ENCODE peak calls at places on chromosomes 7 and 10, in eight cellular contexts. One of them, this sample, is unnamed.

GRCh38 chr7:112411186-112411795 is 39.0 kb upstream of the IFRD1 start:
- DNase-seq in omental fat pad: no peak
- DNase-seq in fibroblast of lung: peak
- DNase-seq in tibial artery: no peak
- DNase-seq in colonic mucosa: no peak
- DNase-seq in heart right ventricle: peak
- DNase-seq in esophagus squamous epithelium: no peak
- DNase-seq in lung: no peak
- DNase-seq in this sample: no peak

GRCh38 chr7:71237945-71238344 is 106.0 kb downstream of the GALNT17 start:
- DNase-seq in omental fat pad: no peak
- DNase-seq in colonic mucosa: no peak
- DNase-seq in esophagus squamous epithelium: no peak
- DNase-seq in lung: no peak
- DNase-seq in tibial artery: peak
- DNase-seq in heart right ventricle: peak
- DNase-seq in fibroblast of lung: no peak
- DNase-seq in this sample: no peak

GRCh38 chr10:69045441-69046300 is 42.2 kb upstream of the SRGN start:
- DNase-seq in heart right ventricle: no peak
- DNase-seq in lung: no peak
- DNase-seq in esophagus squamous epithelium: no peak
- DNase-seq in colonic mucosa: no peak
- DNase-seq in tibial artery: no peak
- DNase-seq in fibroblast of lung: peak
- DNase-seq in omental fat pad: no peak
- DNase-seq in this sample: no peak

GRCh38 chr7:80183900-80184685 is 49.5 kb downstream of the GNAI1 start:
- DNase-seq in fibroblast of lung: peak
- DNase-seq in omental fat pad: no peak
- DNase-seq in lung: no peak
- DNase-seq in heart right ventricle: no peak
- DNase-seq in tibial artery: no peak
- DNase-seq in colonic mucosa: no peak
- DNase-seq in esophagus squamous epithelium: no peak
- DNase-seq in this sample: no peak

GRCh38 chr7:123024989-123025758 is 29.7 kb upstream of the TAS2R16 start:
- DNase-seq in fibroblast of lung: peak
- DNase-seq in tibial artery: no peak
- DNase-seq in lung: no peak
- DNase-seq in omental fat pad: no peak
- DNase-seq in esophagus squamous epithelium: no peak
- DNase-seq in colonic mucosa: no peak
- DNase-seq in heart right ventricle: no peak
- DNase-seq in this sample: no peak

GRCh38 chr10:121591186-121591585 is 7.1 kb downstream of the FGFR2 start:
- DNase-seq in esophagus squamous epithelium: no peak
- DNase-seq in tibial artery: no peak
- DNase-seq in fibroblast of lung: no peak
- DNase-seq in lung: no peak
- DNase-seq in heart right ventricle: no peak
- DNase-seq in colonic mucosa: no peak
- DNase-seq in omental fat pad: no peak
- DNase-seq in this sample: no peak

GRCh38 chr7:36658603-36659516 is 65.4 kb downstream of the AOAH start:
- DNase-seq in lung: no peak
- DNase-seq in omental fat pad: no peak
- DNase-seq in esophagus squamous epithelium: no peak
- DNase-seq in heart right ventricle: peak
- DNase-seq in colonic mucosa: no peak
- DNase-seq in fibroblast of lung: peak
- DNase-seq in tibial artery: no peak
- DNase-seq in this sample: no peak

GRCh38 chr7:38306136-38306535 is 32.7 kb upstream of the TARP start:
- DNase-seq in tibial artery: no peak
- DNase-seq in esophagus squamous epithelium: no peak
- DNase-seq in heart right ventricle: no peak
- DNase-seq in omental fat pad: no peak
- DNase-seq in fibroblast of lung: peak
- DNase-seq in colonic mucosa: no peak
- DNase-seq in lung: no peak
- DNase-seq in this sample: no peak

GRCh38 chr7:102875700-102876192 is 37.1 kb upstream of the LRRC17 start:
- DNase-seq in tibial artery: no peak
- DNase-seq in esophagus squamous epithelium: no peak
- DNase-seq in colonic mucosa: no peak
- DNase-seq in fibroblast of lung: peak
- DNase-seq in heart right ventricle: no peak
- DNase-seq in lung: no peak
- DNase-seq in omental fat pad: no peak
- DNase-seq in this sample: no peak

GRCh38 chr7:134290286-134290685 is 26.4 kb downstream of the SLC35B4 start:
- DNase-seq in omental fat pad: no peak
- DNase-seq in tibial artery: no peak
- DNase-seq in lung: no peak
- DNase-seq in esophagus squamous epithelium: no peak
- DNase-seq in colonic mucosa: no peak
- DNase-seq in heart right ventricle: no peak
- DNase-seq in fibroblast of lung: peak
- DNase-seq in this sample: no peak

GRCh38 chr7:128867842-128868623 is 5.4 kb downstream of the ATP6V1F start:
- DNase-seq in fibroblast of lung: no peak
- DNase-seq in colonic mucosa: peak
- DNase-seq in omental fat pad: no peak
- DNase-seq in tibial artery: no peak
- DNase-seq in heart right ventricle: no peak
- DNase-seq in esophagus squamous epithelium: no peak
- DNase-seq in lung: no peak
- DNase-seq in this sample: no peak

GRCh38 chr10:125768217-125768616 is 7.4 kb downstream of the MMP21 start:
- DNase-seq in fibroblast of lung: peak
- DNase-seq in lung: no peak
- DNase-seq in esophagus squamous epithelium: no peak
- DNase-seq in heart right ventricle: no peak
- DNase-seq in tibial artery: no peak
- DNase-seq in colonic mucosa: no peak
- DNase-seq in omental fat pad: no peak
- DNase-seq in this sample: no peak

GRCh38 chr10:72145657-72146450 is 57.5 kb upstream of the SPOCK2 start:
- DNase-seq in tibial artery: no peak
- DNase-seq in fibroblast of lung: no peak
- DNase-seq in omental fat pad: no peak
- DNase-seq in colonic mucosa: no peak
- DNase-seq in esophagus squamous epithelium: no peak
- DNase-seq in lung: no peak
- DNase-seq in heart right ventricle: no peak
- DNase-seq in this sample: no peak

GRCh38 chr7:66869660-66870450 is 51.2 kb upstream of the TMEM248 start:
- DNase-seq in colonic mucosa: no peak
- DNase-seq in omental fat pad: no peak
- DNase-seq in tibial artery: no peak
- DNase-seq in esophagus squamous epithelium: no peak
- DNase-seq in fibroblast of lung: no peak
- DNase-seq in heart right ventricle: no peak
- DNase-seq in lung: no peak
- DNase-seq in this sample: no peak

GRCh38 chr7:80088705-80089104 is 45.9 kb upstream of the GNAI1 start:
- DNase-seq in esophagus squamous epithelium: no peak
- DNase-seq in tibial artery: no peak
- DNase-seq in heart right ventricle: no peak
- DNase-seq in lung: no peak
- DNase-seq in fibroblast of lung: peak
- DNase-seq in omental fat pad: no peak
- DNase-seq in colonic mucosa: no peak
- DNase-seq in this sample: no peak

DNA sequence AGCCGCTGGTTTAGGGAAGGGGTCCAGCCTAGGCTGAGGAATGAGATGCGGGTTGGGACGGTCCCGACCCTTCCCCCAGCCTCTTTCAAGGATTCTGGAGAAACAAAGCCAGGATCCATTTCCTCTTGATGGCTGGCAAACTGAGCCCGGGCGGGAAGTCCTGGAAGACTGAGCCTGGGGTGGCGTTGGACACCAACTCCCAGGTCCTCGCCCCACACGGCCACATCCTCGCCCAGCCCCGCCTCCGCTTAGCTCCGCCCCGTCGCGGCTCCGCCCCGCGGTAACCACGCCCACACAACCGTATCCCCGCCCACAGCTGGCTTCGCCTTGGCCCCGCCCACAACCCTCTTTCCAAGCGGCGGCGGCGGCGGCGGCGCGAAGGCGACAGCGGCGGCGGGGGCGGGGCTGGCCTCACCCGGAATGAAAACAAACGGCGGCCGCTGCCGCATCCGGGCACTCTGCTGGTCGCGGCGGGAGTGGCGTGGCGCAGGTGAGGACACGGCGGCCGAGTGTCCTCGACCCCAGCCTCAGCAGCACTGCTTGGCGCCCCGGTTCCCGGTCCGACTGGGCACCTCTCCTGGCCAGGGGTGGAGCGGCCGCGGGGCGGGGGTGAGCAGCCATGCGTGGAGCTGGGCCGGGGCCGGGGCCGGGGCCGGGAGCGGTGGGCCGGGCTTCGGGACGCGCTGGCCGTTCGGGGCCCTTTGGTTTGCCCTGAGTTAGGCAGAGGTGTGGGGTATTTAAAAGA is at the start of gene NUB1:
- DNase-seq in lung: peak
- DNase-seq in esophagus squamous epithelium: peak
- DNase-seq in heart right ventricle: peak
- DNase-seq in omental fat pad: peak
- DNase-seq in tibial artery: peak
- DNase-seq in fibroblast of lung: peak
- DNase-seq in colonic mucosa: peak
- DNase-seq in this sample: peak
- TF ChIP-seq CTCF in lung: no peak
- TF ChIP-seq CTCF in esophagus squamous epithelium: no peak
- TF ChIP-seq CTCF in heart right ventricle: no peak
- TF ChIP-seq CTCF in omental fat pad: no peak
- TF ChIP-seq CTCF in tibial artery: no peak
- TF ChIP-seq CTCF in fibroblast of lung: no peak
- TF ChIP-seq CTCF in colonic mucosa: no peak
- TF ChIP-seq CTCF in this sample: no peak

DNA sequence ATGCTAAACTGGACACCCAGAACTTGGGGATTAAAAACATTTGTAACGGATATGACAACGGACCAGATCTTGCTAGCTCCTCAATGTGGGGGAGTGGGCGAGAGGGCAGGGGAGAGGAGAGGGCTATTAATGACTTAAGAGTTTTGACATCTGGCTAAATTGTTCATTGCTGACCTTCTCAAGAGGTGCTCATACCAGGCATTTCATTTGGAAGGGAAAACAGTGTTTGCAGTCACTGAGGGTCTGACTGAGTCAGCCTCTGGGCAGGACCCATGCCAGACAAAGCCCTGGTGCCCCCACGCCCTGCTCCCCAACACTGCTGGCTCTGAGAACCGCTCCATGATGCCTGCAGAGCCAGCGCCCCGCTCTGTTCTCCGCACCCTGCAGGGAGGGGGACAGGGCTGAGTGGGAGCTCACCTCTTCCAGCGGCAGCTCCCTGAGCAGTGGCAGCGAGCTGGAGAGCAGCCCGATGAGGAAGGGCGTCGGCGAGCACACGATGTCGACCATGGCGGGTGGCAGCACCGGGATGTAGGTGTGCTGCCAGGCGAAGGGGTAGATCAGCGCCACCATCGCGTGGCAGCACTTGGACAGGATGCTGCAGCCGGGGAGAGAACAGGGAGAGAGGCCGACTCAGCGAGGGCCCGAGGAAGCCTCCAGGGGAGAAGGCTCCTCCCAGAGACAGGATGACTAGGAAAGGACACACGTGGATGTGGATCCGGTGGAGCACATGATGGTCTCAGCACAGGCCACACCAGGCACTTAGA is 47.8 kb upstream of the MKRN1 start:
- DNase-seq in fibroblast of lung: no peak
- DNase-seq in tibial artery: no peak
- DNase-seq in colonic mucosa: no peak
- DNase-seq in heart right ventricle: no peak
- DNase-seq in omental fat pad: no peak
- DNase-seq in esophagus squamous epithelium: no peak
- DNase-seq in lung: no peak
- DNase-seq in this sample: no peak
- TF ChIP-seq CTCF in fibroblast of lung: no peak
- TF ChIP-seq CTCF in tibial artery: no peak
- TF ChIP-seq CTCF in colonic mucosa: no peak
- TF ChIP-seq CTCF in heart right ventricle: no peak
- TF ChIP-seq CTCF in omental fat pad: no peak
- TF ChIP-seq CTCF in esophagus squamous epithelium: no peak
- TF ChIP-seq CTCF in lung: no peak
- TF ChIP-seq CTCF in this sample: no peak

DNA sequence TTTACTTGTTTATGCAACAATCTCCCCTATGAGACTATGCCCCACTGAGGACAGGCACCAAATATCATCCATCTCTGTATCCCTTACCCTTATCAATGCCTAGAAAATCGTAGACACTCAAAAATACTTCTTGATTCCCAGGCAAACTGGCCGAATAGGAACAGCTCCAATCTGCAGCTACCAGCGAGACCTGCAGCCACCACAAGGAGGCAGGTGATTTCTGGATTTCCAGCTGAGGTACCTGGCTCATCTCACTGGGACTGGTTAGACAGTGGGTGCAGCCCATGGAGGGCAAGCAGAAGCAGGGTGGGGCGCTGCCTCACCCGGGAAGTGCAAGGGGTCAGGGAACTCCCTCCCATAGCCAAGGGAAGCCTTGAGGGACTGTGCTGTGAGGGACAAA is 10.8 kb upstream of the PPP1R3C start:
- DNase-seq in esophagus squamous epithelium: no peak
- DNase-seq in heart right ventricle: no peak
- DNase-seq in colonic mucosa: no peak
- DNase-seq in omental fat pad: no peak
- DNase-seq in fibroblast of lung: no peak
- DNase-seq in lung: no peak
- DNase-seq in tibial artery: no peak
- DNase-seq in this sample: no peak
- TF ChIP-seq CTCF in esophagus squamous epithelium: peak
- TF ChIP-seq CTCF in heart right ventricle: peak
- TF ChIP-seq CTCF in colonic mucosa: no peak
- TF ChIP-seq CTCF in omental fat pad: no peak
- TF ChIP-seq CTCF in fibroblast of lung: no peak
- TF ChIP-seq CTCF in lung: no peak
- TF ChIP-seq CTCF in tibial artery: peak
- TF ChIP-seq CTCF in this sample: no peak

GRCh38 chr7:20784311-20785210 is 2.1 kb downstream of the SP8 start:
- DNase-seq in lung: no peak
- DNase-seq in heart right ventricle: no peak
- DNase-seq in tibial artery: no peak
- DNase-seq in colonic mucosa: no peak
- DNase-seq in esophagus squamous epithelium: no peak
- DNase-seq in omental fat pad: no peak
- DNase-seq in fibroblast of lung: no peak
- DNase-seq in this sample: no peak
- TF ChIP-seq CTCF in lung: no peak
- TF ChIP-seq CTCF in heart right ventricle: no peak
- TF ChIP-seq CTCF in tibial artery: no peak
- TF ChIP-seq CTCF in colonic mucosa: no peak
- TF ChIP-seq CTCF in esophagus squamous epithelium: no peak
- TF ChIP-seq CTCF in omental fat pad: no peak
- TF ChIP-seq CTCF in fibroblast of lung: no peak
- TF ChIP-seq CTCF in this sample: no peak

GRCh38 chr10:32155075-32155516 is 98.9 kb upstream of the KIF5B start:
- DNase-seq in tibial artery: no peak
- DNase-seq in heart right ventricle: no peak
- DNase-seq in lung: no peak
- DNase-seq in colonic mucosa: no peak
- DNase-seq in esophagus squamous epithelium: no peak
- DNase-seq in omental fat pad: no peak
- DNase-seq in fibroblast of lung: no peak
- DNase-seq in this sample: no peak
- TF ChIP-seq CTCF in tibial artery: no peak
- TF ChIP-seq CTCF in heart right ventricle: no peak
- TF ChIP-seq CTCF in lung: no peak
- TF ChIP-seq CTCF in colonic mucosa: no peak
- TF ChIP-seq CTCF in esophagus squamous epithelium: no peak
- TF ChIP-seq CTCF in omental fat pad: no peak
- TF ChIP-seq CTCF in fibroblast of lung: no peak
- TF ChIP-seq CTCF in this sample: no peak

This sample was measured in gastrocnemius medialis.